ENCODE peak calls at places on chromosomes 5 and 9, in four cellular contexts. C is K562, D is HepG2, R is GM12878. G is an unnamed sample.
A peak's percentile ranks its signal among the peaks of the same experiment; 100 is the strongest.

GRCh38 chr9:76835571-76836283 is 70.2 kb downstream of the PRUNE2 start:
- DNase-seq in C (no peak), D (no peak), R (no peak), G (no peak)

GRCh38 chr9:133604214-133604613 is 5.0 kb downstream of the FAM163B start:
- DNase-seq in C (no peak), D (peak; percentile 10), R (no peak), G (no peak)

GRCh38 chr5:1262381-1262780 is 32.5 kb downstream of the TERT start:
- DNase-seq in C (no peak), D (no peak), R (no peak), G (no peak)

GRCh38 chr9:20271107-20271506 is 351.2 kb downstream of the MLLT3 start:
- DNase-seq in C (no peak), D (no peak), R (no peak), G (no peak)

GRCh38 chr9:582775-583174 is 258.7 kb upstream of the DMRT1 start:
- DNase-seq in C (no peak), D (no peak), R (no peak), G (no peak)

GRCh38 chr5:159310492-159310891 is 19.8 kb downstream of the IL12B start:
- DNase-seq in C (no peak), D (no peak), R (no peak), G (no peak)

GRCh38 chr5:125026900-125027731 is 280.7 kb upstream of the ZNF608 start:
- DNase-seq in C (no peak), D (no peak), R (no peak), G (no peak)

GRCh38 chr9:71822455-71822854 is 54.1 kb upstream of the CEMIP2 start:
- DNase-seq in C (no peak), D (no peak), R (no peak), G (no peak)

GRCh38 chr9:37212435-37212834 is 92.1 kb downstream of the ZCCHC7 start:
- DNase-seq in C (no peak), D (no peak), R (no peak), G (no peak)

GRCh38 chr5:77419644-77420582 is 72.2 kb downstream of the WDR41 start:
- DNase-seq in C (no peak), D (no peak), R (no peak), G (no peak)

GRCh38 chr5:61800450-61800849 is 468.4 kb downstream of the ZSWIM6 start:
- DNase-seq in C (no peak), D (no peak), R (no peak), G (no peak)

GRCh38 chr5:125483609-125484008 is 737.2 kb upstream of the ZNF608 start:
- DNase-seq in C (no peak), D (no peak), R (no peak), G (no peak)

GRCh38 chr9:94872921-94873511 is 146.5 kb downstream of the AOPEP start:
- DNase-seq in C (no peak), D (no peak), R (no peak), G (no peak)

GRCh38 chr5:179415291-179416060 is 70.2 kb upstream of the ADAMTS2 start:
- DNase-seq in C (no peak), D (no peak), R (no peak), G (no peak)

GRCh38 chr9:227882-228281 is 13.2 kb downstream of the DOCK8 start:
- DNase-seq in C (no peak), D (no peak), R (no peak), G (no peak)

GRCh38 chr9:93464395-93464794 is 11.0 kb upstream of the FAM120AOS start:
- DNase-seq in C (no peak), D (no peak), R (no peak), G (no peak)

GRCh38 chr5:7589800-7590199 is 193.9 kb downstream of the ADCY2 start:
- DNase-seq in C (no peak), D (no peak), R (no peak), G (no peak)

GRCh38 chr9:107863406-107863805 is 373.8 kb upstream of the KLF4 start:
- DNase-seq in C (no peak), D (no peak), R (no peak), G (no peak)

GRCh38 chr5:142837274-142837673 is 67.1 kb downstream of the ARHGAP26 start:
- DNase-seq in C (no peak), D (no peak), R (no peak), G (no peak)

GRCh38 chr9:37156781-37157356 is 36.5 kb downstream of the ZCCHC7 start:
- DNase-seq in C (no peak), D (no peak), R (no peak), G (no peak)

GRCh38 chr5:14809369-14810144 is 62.0 kb downstream of the ANKH start:
- DNase-seq in C (no peak), D (peak; percentile 65), R (peak; percentile 88), G (no peak)

GRCh38 chr9:14618851-14619250 is 74.4 kb downstream of the ZDHHC21 start:
- DNase-seq in C (no peak), D (no peak), R (no peak), G (no peak)

GRCh38 chr9:71303351-71303750 is 181.9 kb upstream of the TRPM3 start:
- DNase-seq in C (no peak), D (no peak), R (no peak), G (no peak)

GRCh38 chr9:124784503-124784902 is 7.6 kb downstream of the OLFML2A start:
- DNase-seq in C (no peak), D (no peak), R (no peak), G (no peak)

GRCh38 chr5:114265661-114266060 is 96.2 kb upstream of the KCNN2 start:
- DNase-seq in C (no peak), D (no peak), R (no peak), G (no peak)

GRCh38 chr5:114261989-114262388 is 99.9 kb upstream of the KCNN2 start:
- DNase-seq in C (no peak), D (no peak), R (no peak), G (no peak)

GRCh38 chr5:114266374-114266773 is 95.5 kb upstream of the KCNN2 start:
- DNase-seq in C (no peak), D (no peak), R (no peak), G (no peak)
- TF ChIP-seq FOXM1 in C (no peak), D (no peak), R (no peak), G (no peak)

GRCh38 chr9:27331393-27331792 is 34.4 kb upstream of the EQTN start:
- DNase-seq in C (no peak), D (no peak), R (no peak), G (no peak)
- TF ChIP-seq SP1 in C (no peak), D (no peak), R (no peak), G (no peak)

DNA sequence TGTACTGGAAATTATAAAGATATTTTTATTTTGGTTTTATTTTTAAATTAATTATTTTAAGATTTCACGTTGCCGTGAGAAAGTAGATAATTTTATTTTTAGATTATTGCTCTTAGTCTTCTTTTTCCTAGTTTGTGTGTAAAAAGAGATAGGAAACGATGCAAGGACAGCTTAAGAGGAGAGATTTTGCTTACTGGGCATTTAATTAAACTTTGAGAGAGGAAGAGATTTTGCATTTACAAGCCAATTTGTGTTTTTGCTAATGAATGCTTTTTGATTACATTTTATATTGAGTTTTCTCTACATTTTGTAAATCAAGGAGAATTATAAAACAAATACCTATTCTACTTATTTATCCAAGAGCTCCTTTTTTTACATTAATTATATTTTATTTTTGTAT is 64.0 kb downstream of the ARHGEF28 start:
- DNase-seq in C (no peak), D (no peak), R (no peak), G (no peak)
- TF ChIP-seq FOXM1 in C (no peak), D (no peak), R (no peak), G (no peak)

GRCh38 chr5:69152731-69153130 is 14.2 kb upstream of the CCNB1 start:
- DNase-seq in C (no peak), D (no peak), R (no peak), G (no peak)
- TF ChIP-seq SP1 in C (no peak), D (no peak), R (no peak), G (no peak)

GRCh38 chr9:113614843-113615648 is 151.5 kb downstream of the RGS3 start:
- DNase-seq in C (no peak), D (no peak), R (no peak), G (no peak)
- TF ChIP-seq FOXM1 in C (no peak), D (no peak), R (no peak), G (no peak)

GRCh38 chr9:115524467-115525059 is 406.6 kb upstream of the TNC start:
- DNase-seq in C (peak; percentile 8), D (peak; percentile 32), R (no peak), G (peak; percentile 48)
- TF ChIP-seq SP1 in C (no peak), D (no peak), R (no peak), G (no peak)

DNA sequence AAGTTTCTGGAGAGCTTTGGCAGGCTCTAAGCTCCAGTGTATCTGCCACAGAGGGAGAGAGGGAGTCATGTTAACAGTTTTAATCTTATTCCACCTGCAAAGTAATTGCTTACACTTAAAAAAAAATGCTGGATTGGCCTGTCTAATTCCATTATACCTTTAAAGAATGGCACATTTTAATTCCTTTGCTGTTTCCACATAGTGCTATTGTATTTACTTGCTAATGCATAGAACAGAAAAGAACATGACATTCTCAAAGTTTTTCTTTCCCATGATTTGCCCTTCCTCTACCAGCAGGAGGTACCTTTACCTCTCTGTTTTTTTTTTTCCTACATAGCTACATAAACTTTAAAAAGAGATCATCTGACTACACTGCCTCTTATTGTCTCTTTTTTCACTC is 318.0 kb downstream of the GLIS3 start:
- DNase-seq in C (no peak), D (no peak), R (no peak), G (no peak)
- TF ChIP-seq FOXM1 in C (no peak), D (no peak), R (no peak), G (no peak)

DNA sequence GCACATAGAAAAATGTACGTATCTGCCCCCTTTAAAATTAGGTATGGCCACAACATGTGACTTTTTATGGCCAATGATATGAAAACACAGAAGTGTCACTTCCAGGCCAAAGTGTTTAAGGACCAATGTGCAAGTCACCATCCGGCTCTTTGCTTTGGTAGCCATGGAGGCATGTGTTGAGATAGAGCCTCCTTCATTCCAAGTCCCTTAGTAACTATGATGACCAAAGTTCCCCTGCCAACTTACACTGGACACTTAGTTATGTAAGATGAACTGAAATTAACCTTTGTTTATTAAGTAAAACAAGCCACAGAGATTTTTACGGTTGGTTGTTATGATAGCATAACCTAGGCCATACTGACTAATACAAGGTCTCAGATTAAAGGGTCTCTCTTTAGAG is 51.0 kb downstream of the FBN2 start:
- DNase-seq in C (no peak), D (no peak), R (no peak), G (no peak)
- TF ChIP-seq SP1 in C (no peak), D (no peak), R (no peak), G (no peak)

GRCh38 chr9:136404801-136405136 is 4.8 kb upstream of the SNAPC4 start:
- DNase-seq in C (no peak), D (no peak), R (no peak), G (no peak)

GRCh38 chr9:136403915-136404800 is 4.2 kb upstream of the SNAPC4 start:
- DNase-seq in C (no peak), D (no peak), R (peak; percentile 46), G (no peak)

GRCh38 chr9:136402067-136402466 is 2.1 kb upstream of the SNAPC4 start:
- DNase-seq in C (no peak), D (no peak), R (no peak), G (no peak)

GRCh38 chr9:136405481-136405880 is 4.9 kb downstream of the ENTR1 start:
- DNase-seq in C (no peak), D (no peak), R (no peak), G (no peak)

DNA sequence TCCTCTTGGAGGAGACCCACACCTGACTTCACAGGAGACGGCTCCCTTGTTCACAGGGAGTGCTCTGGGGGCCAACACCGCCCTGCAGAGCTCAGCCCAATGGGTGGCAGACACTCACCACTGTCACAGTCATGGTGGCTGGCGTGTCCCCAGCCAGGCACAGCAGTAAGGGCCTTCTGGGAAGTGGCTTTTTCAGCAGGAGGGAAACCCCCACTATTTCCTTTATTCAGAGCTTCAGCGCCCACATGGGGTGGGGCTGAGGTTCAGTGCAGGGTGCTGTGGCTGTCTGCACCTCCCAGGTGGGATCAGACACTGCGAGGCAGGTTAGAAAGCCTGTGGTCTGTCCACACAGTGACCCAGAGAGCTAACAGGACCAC is 3.6 kb upstream of the SNAPC4 start:
- DNase-seq in C (no peak), D (no peak), R (peak; percentile 51), G (no peak)
- TF ChIP-seq FOXM1 in C (no peak), D (no peak), R (no peak), G (no peak)

G was measured in HEK293T.